ENCODE peak calls at places on chromosomes 4 and X, in five cellular contexts. K, W, C, I and B are unnamed samples.

GRCh38 chr4:41215155-41215554 is 813 bp upstream of the APBB2 start:
- DNase-seq in K (no peak), I (no peak), C (no peak), W (peak; percentile 13), B (no peak)

GRCh38 chrX:145609951-145610511 is 207.6 kb upstream of the SLITRK2 start:
- DNase-seq in C (no peak), W (no peak), K (no peak), I (no peak), B (no peak)

GRCh38 chr4:24912252-24913098 is at the start of gene CCDC149:
- DNase-seq in I (no peak), C (peak; percentile 56), K (peak; percentile 13), W (peak; percentile 86), B (peak; percentile 19)

GRCh38 chrX:24828147-24828546 is 134.4 kb downstream of the POLA1 start:
- DNase-seq in C (no peak), I (no peak), K (no peak), W (no peak), B (no peak)

GRCh38 chr4:48139688-48140087 is 5.6 kb upstream of the TXK start:
- DNase-seq in I (no peak), K (no peak), C (no peak), W (no peak), B (no peak)

GRCh38 chrX:111270339-111270738 is at the start of gene CAPN6:
- DNase-seq in I (no peak), C (no peak), K (no peak), W (no peak), B (no peak)

GRCh38 chr4:119286377-119287002 is 35.4 kb downstream of the FABP2 start:
- DNase-seq in W (peak; percentile 32), C (peak; percentile 47), K (peak; percentile 32), I (no peak), B (peak; percentile 56)

GRCh38 chr4:55399581-55399980 is 3.8 kb downstream of the TMEM165 start:
- DNase-seq in C (no peak), K (no peak), W (no peak), I (no peak), B (no peak)

GRCh38 chrX:103063918-103064434 is at the start of gene BEX1:
- DNase-seq in C (no peak), K (peak; percentile 35), W (peak; percentile 86), I (no peak), B (no peak)

GRCh38 chrX:8849945-8850344 is 48.8 kb upstream of the FAM9A start:
- DNase-seq in K (no peak), W (peak; percentile 6), C (no peak), I (no peak), B (no peak)

GRCh38 chr4:70670332-70671014 is 4.2 kb upstream of the JCHAIN start:
- DNase-seq in I (no peak), C (no peak), W (no peak), K (no peak), B (no peak)

GRCh38 chr4:31620476-31620875 is 900.3 kb downstream of the PCDH7 start:
- DNase-seq in K (no peak), I (no peak), W (no peak), C (no peak), B (no peak)

GRCh38 chr4:108636246-108636645 is 14.2 kb upstream of the OSTC start:
- DNase-seq in W (no peak), K (no peak), I (no peak), C (no peak), B (no peak)

GRCh38 chrX:114581528-114582263 is 2.2 kb upstream of the HTR2C start:
- DNase-seq in C (no peak), I (no peak), W (peak; percentile 30), K (no peak), B (no peak)

GRCh38 chr4:117417856-117418255 is 332.5 kb upstream of the TRAM1L1 start:
- DNase-seq in W (no peak), I (no peak), K (no peak), C (no peak), B (no peak)

GRCh38 chrX:2700405-2701320 is 9.6 kb downstream of the CD99 start:
- DNase-seq in I (no peak), K (no peak), W (no peak), C (no peak), B (no peak)

GRCh38 chr4:15781427-15782095 is 3.4 kb downstream of the CD38 start:
- DNase-seq in I (peak; percentile 68), W (no peak), K (no peak), C (no peak), B (no peak)

GRCh38 chr4:110907801-110908313 is 285.0 kb upstream of the PITX2 start:
- DNase-seq in K (no peak), C (no peak), I (no peak), W (no peak), B (no peak)

GRCh38 chr4:169225812-169226211 is 44.9 kb downstream of the SH3RF1 start:
- DNase-seq in I (no peak), C (peak; percentile 76), K (no peak), W (no peak), B (no peak)

GRCh38 chr4:121189351-121189750 is 25.2 kb upstream of the TNIP3 start:
- DNase-seq in K (no peak), C (no peak), I (no peak), W (no peak), B (no peak)

GRCh38 chr4:4430492-4431195 is 43.7 kb downstream of the NSG1 start:
- DNase-seq in C (peak; percentile 39), I (no peak), K (peak; percentile 59), W (peak; percentile 77), B (peak; percentile 79)

GRCh38 chrX:133250184-133251080 is 32.3 kb upstream of the TFDP3 start:
- DNase-seq in I (no peak), C (no peak), W (no peak), K (peak; percentile 43), B (no peak)

GRCh38 chr4:74111576-74111975 is 12.6 kb upstream of the CXCL2 start:
- DNase-seq in C (no peak), W (no peak), K (no peak), I (no peak), B (no peak)

GRCh38 chr4:74110670-74111069 is 11.7 kb upstream of the CXCL2 start:
- DNase-seq in I (no peak), C (no peak), K (no peak), W (no peak), B (no peak)

GRCh38 chr4:74109116-74109791 is 10.3 kb upstream of the CXCL2 start:
- DNase-seq in C (peak; percentile 81), K (no peak), I (no peak), W (no peak), B (peak; percentile 46)

GRCh38 chr4:74108457-74109115 is 9.6 kb upstream of the CXCL2 start:
- DNase-seq in C (no peak), K (no peak), I (no peak), W (no peak), B (no peak)

DNA sequence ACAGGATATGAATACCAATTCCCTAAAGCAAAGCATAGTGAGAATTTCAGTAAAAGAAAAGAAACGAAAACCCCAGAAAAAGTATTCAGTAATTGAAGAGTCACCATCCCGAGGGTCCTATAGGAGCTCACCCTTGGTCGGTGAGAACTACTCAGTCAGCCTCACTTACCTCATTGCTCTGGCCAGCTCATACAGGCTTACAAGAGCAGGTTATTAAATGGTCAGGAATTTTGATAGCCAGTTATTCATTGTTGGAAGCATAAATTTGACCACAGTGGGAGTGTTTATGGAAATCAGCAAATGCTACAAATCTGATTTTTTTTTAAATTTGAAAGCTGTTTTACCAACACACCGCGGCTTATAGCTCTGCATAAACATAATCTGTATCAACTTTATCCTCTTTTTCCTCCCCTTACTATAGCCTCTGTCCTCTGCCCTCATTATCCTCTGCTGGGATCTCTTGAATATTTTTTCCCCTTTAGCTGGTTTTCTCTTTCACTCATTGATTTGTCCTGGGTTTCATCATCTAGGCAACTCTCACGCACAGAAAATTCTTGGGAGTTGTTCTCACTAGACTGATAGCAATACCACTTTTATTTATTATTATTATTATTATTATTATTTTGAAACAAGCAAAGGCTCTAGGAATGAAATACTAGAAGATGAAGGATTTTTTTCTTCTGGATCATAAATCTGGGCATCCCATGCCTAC is 11.1 kb upstream of the CXCL2 start:
- DNase-seq in W (no peak), K (no peak), C (peak; percentile 60), I (no peak), B (no peak)
- TF ChIP-seq ZBTB33 in W (no peak), K (no peak), C (no peak), I (no peak), B (no peak)

DNA sequence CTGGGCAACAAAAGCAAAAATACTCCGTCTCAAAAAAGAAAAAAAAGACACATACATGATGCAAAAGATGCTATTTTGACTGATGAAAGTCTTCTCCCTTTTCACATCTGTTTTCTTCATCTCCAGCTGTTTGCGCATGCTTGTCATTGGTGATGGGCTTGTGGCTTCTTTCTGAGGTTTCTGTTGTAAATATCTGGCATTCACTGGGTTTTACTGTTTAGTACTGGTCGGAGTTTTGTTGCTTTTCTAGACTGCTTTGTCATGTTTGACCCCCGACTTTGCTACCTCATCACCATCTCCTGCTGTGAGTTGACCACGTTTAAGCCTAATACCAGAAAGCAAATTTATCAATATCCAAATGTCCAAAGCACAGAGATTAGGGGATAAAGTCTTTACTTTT is 34.4 kb downstream of the PTCHD1 start:
- DNase-seq in W (no peak), K (no peak), C (no peak), I (no peak), B (no peak)
- TF ChIP-seq ZBTB33 in W (no peak), K (no peak), C (no peak), I (no peak), B (no peak)

DNA sequence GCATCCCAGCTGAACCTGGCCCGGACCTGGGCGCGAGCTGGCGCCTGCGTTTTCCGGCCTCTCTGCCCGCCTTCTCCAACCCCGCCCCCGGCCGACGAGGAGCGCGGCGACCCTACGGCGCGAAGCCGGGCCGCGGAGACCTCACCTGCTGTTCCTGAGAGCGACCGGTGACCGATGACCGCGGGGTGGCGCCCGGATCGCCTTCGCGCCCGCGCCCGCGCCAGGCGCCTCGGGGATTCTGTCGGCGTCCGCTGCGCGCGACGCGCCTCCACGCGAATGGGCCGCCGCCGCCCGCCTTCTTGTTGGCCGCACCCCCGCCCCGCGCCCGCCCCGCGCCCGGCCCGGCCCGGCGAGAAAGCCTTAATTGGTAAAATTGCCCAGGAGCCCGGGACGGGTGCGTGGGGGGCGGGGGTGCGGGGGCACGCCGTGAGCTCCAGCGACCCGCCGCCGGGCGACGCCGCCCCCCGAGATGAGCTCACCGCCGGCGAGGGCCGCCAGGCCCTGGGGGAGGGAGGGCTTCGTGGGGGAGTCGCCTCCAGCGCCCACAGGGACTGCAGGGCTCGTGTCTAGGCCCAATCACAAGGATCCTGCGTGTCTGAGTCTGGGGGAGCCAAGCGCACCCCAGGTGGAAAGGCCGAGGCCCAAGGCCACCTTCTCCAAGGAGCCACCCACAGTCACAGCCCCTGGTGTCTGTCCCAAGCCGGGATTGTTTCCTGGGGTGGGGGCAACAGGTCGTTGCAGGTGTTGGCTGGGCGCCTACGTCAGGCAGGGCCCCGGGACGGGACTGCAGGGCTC is at the start of gene FLNA:
- DNase-seq in K (no peak), W (peak; percentile 61), C (no peak), I (no peak), B (no peak)
- TF ChIP-seq ZBTB33 in K (no peak), W (no peak), C (no peak), I (no peak), B (no peak)

DNA sequence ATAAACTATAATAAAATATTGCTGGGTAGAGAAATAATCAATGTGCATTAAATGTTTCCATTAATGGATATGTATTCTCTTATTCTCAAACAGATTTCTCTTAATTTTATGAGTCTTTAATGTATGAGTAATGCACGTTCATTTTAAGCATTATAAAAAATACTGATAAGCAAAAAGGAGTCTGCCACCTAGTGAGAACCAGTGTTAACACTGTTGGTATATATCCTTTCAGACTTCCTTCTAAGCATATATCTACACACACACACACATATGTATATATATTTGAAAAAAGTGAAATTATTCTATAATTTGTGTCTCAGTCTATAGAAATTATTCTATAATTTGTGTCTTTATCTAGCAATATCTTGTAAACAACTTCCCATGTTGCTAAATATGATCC is 49.9 kb upstream of the MTMR1 start:
- DNase-seq in W (no peak), I (no peak), C (no peak), K (no peak), B (no peak)
- TF ChIP-seq ZBTB33 in W (no peak), I (no peak), C (no peak), K (no peak), B (no peak)

GRCh38 chrX:16462912-16463311 is 187.0 kb upstream of the S100G start:
- DNase-seq in I (no peak), W (no peak), C (no peak), K (no peak), B (no peak)
- TF ChIP-seq ZBTB33 in I (no peak), W (no peak), C (no peak), K (no peak), B (no peak)